ENCODE peak calls at places on chromosome 14, in nine cellular contexts. A is A549, H is aorta, G is neuronal stem cell, P is tibial artery, E is iPS DF 6.9, S is SK-N-SH, C is mesendoderm, F is heart left ventricle. B is an unnamed sample. For H3K4me1, the result is how much of the 10 kb centered on the place peaks cover.

GRCh38 chr14:42023452-42023851 is 416.8 kb downstream of the LRFN5 start:
- DNase-seq in S (no peak), G (no peak), P (no peak), F (no peak), E (no peak), H (no peak), C (no peak), A (no peak), B (no peak)

GRCh38 chr14:23929822-23930294 is 23.7 kb upstream of the DHRS4 start:
- DNase-seq in F (peak), H (peak), C (peak), E (peak), P (peak), A (peak), S (peak), G (peak), B (peak)

GRCh38 chr14:105884808-105885281 is 358.5 kb downstream of the TMEM121 start:
- DNase-seq in P (peak), E (no peak), S (no peak), H (peak), G (no peak), C (no peak), A (no peak), F (peak), B (no peak)

GRCh38 chr14:74977901-74978385 is 22.5 kb upstream of the PGF start:
- DNase-seq in E (no peak), H (no peak), G (no peak), F (no peak), A (no peak), S (no peak), C (no peak), P (peak), B (no peak)

GRCh38 chr14:93036652-93037341 is 78.9 kb downstream of the ITPK1 start:
- DNase-seq in A (no peak), C (no peak), S (no peak), G (peak), F (no peak), P (no peak), H (no peak), E (no peak), B (no peak)

GRCh38 chr14:105163040-105163742 is 5.4 kb downstream of the JAG2 start:
- DNase-seq in H (no peak), P (no peak), E (no peak), F (no peak), A (no peak), C (peak), G (no peak), S (no peak), B (no peak)

GRCh38 chr14:77311217-77311616 is 9.5 kb downstream of the POMT2 start:
- DNase-seq in F (no peak), E (no peak), S (no peak), P (no peak), G (no peak), H (no peak), C (no peak), A (no peak), B (no peak)

GRCh38 chr14:84064756-84065155 is 1465.2 kb upstream of the FLRT2 start:
- DNase-seq in G (no peak), H (no peak), C (no peak), F (no peak), A (no peak), E (no peak), S (no peak), P (no peak), B (no peak)

GRCh38 chr14:102479777-102480176 is 29.8 kb downstream of the ANKRD9 start:
- DNase-seq in P (no peak), F (peak), A (no peak), E (no peak), G (no peak), H (peak), S (peak), C (no peak), B (peak)

GRCh38 chr14:67514650-67515385 is 18.3 kb upstream of the PLEKHH1 start:
- DNase-seq in H (peak), S (peak), A (peak), P (peak), C (no peak), F (peak), G (no peak), E (no peak), B (peak)

DNA sequence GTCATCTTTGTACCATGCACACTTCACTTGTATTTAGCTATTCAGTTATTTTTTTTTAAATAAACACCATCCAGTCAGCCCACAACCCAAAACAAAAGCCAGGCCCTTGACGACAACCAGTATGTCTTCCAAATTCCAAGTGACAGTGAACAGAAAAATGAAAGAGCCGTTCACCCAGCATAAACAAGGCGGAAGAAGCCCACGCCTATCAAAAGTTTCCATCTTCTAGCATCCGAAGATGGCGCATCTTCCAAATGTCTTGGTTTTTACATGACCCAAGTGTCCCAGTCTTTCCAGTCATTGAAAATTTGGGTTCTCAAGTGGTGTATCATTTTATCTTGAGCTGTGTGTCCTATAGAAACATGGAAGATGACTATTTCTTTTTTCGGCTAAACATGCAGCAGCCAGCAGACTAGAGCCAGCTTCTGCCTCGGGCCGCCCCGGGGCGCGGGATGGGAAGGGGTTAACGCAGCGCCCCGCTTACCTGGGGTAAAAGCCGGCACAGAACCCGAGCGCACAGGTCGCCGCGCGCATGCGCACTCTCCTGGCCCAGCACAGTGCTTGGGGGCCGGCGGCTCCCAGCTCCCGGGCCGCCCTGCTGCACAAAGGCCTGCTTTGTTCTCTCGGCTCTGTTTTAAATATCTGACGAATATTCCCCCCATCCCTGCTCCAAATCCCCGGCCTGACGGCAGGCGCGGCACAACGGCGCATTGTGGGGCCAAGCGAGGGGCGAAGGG is 164.8 kb downstream of the ZFP36L1 start:
- DNase-seq in C (peak), G (peak), S (no peak), F (peak), P (peak), A (no peak), E (peak), H (peak), B (peak)
- H3K4me3 ChIP-seq in C (no peak), G (no peak), S (no peak), F (peak), P (no peak), A (no peak), E (peak), H (no peak), B (peak)

GRCh38 chr14:61287196-61287595 is 6.1 kb upstream of the TMEM30B start:
- DNase-seq in A (no peak), F (no peak), G (no peak), E (no peak), C (no peak), S (no peak), H (no peak), P (no peak), B (no peak)

GRCh38 chr14:61285364-61285763 is 4.2 kb upstream of the TMEM30B start:
- DNase-seq in E (no peak), F (no peak), S (no peak), P (no peak), G (no peak), C (no peak), H (no peak), A (peak), B (no peak)

GRCh38 chr14:61288720-61289119 is 7.6 kb upstream of the TMEM30B start:
- DNase-seq in H (no peak), S (no peak), E (no peak), A (no peak), F (no peak), G (no peak), P (no peak), C (no peak), B (no peak)

GRCh38 chr14:61290686-61291085 is 9.5 kb upstream of the TMEM30B start:
- DNase-seq in H (no peak), C (no peak), P (no peak), S (no peak), A (no peak), G (no peak), F (no peak), E (no peak), B (no peak)

GRCh38 chr14:61288228-61288627 is 7.1 kb upstream of the TMEM30B start:
- DNase-seq in C (no peak), F (no peak), H (no peak), P (no peak), A (no peak), G (no peak), E (no peak), S (no peak), B (no peak)
- H3K4me1 ChIP-seq in C (under half), F (under half), H (under half), P (under half), A (under half), G (under half), E (under half), S (under half), B (under half)

GRCh38 chr14:88164906-88165534 is 158.0 kb downstream of the KCNK10 start:
- DNase-seq in P (no peak), F (no peak), E (no peak), H (no peak), A (no peak), G (no peak), S (no peak), C (no peak), B (no peak)

GRCh38 chr14:88166616-88167015 is 156.5 kb downstream of the KCNK10 start:
- DNase-seq in A (peak), F (no peak), P (no peak), G (no peak), C (peak), S (no peak), H (no peak), E (no peak), B (no peak)

GRCh38 chr14:88168025-88168424 is 155.0 kb downstream of the KCNK10 start:
- DNase-seq in P (no peak), S (no peak), A (no peak), E (no peak), C (no peak), H (no peak), G (no peak), F (no peak), B (no peak)

GRCh38 chr14:88168498-88169165 is 154.4 kb downstream of the KCNK10 start:
- DNase-seq in E (peak), F (no peak), G (no peak), C (peak), S (peak), H (no peak), A (peak), P (no peak), B (no peak)

DNA sequence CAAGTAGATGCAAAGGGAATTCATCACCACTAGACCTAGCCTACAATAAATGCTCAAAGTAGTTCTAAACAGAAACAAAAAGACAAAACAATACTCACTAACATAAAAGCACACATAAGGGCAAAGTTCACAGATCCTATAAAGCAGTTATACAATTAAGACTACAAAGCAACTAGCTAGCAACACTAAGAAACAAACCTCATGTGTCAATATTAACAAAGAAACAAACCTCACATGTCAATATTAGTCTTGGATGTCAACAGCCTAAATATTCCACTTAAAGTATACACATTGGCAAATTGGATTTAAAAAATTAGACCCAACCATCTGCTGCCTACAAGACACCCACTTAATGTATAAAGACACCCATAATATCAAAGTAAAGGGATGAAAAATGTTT is 152.7 kb downstream of the KCNK10 start:
- DNase-seq in E (no peak), G (no peak), C (no peak), A (no peak), H (no peak), S (no peak), F (no peak), P (no peak), B (no peak)
- H3K4me3 ChIP-seq in E (no peak), G (no peak), C (no peak), A (no peak), H (no peak), S (no peak), F (no peak), P (no peak), B (no peak)

GRCh38 chr14:21101802-21102413 is 1.0 kb downstream of the TMEM253 start:
- DNase-seq in P (no peak), H (no peak), G (no peak), E (no peak), S (no peak), A (no peak), F (no peak), C (peak), B (no peak)

GRCh38 chr14:21103165-21103709 is 2.4 kb downstream of the TMEM253 start:
- DNase-seq in P (no peak), S (peak), F (no peak), G (no peak), A (peak), C (peak), E (no peak), H (no peak), B (no peak)

GRCh38 chr14:21103710-21104447 is 3.0 kb downstream of the TMEM253 start:
- DNase-seq in H (peak), P (peak), F (peak), C (peak), G (peak), S (peak), E (no peak), A (peak), B (peak)

GRCh38 chr14:21100931-21101330 is at the start of gene TMEM253:
- DNase-seq in E (no peak), G (no peak), H (no peak), P (no peak), A (no peak), F (no peak), C (no peak), S (no peak), B (no peak)

GRCh38 chr14:21102472-21103164 is 1.8 kb downstream of the TMEM253 start:
- DNase-seq in C (peak), A (no peak), S (peak), P (no peak), G (no peak), F (no peak), E (no peak), H (no peak), B (no peak)
- H3K4me1 ChIP-seq in C (under half), A (half or more), S (under half), P (under half), G (under half), F (half or more), E (under half), H (under half), B (half or more)